ENCODE peak calls at places on chromosome X, in four cellular contexts. L is esophagus squamous epithelium, X is suprapubic skin, M is COLO829. B is an unnamed sample.

GRCh38 chrX:1466232-1466661 is 13.5 kb upstream of the ASMTL start:
- DNase-seq in M (no peak), X (peak; percentile 71), L (no peak), B (no peak)

GRCh38 chrX:110403839-110404238 is 45.2 kb downstream of the RTL9 start:
- DNase-seq in M (no peak), X (no peak), L (no peak), B (no peak)

GRCh38 chrX:120020305-120020704 is 57.2 kb downstream of the RHOXF2B start:
- DNase-seq in X (no peak), L (no peak), M (no peak), B (no peak)

GRCh38 chrX:38275615-38276014 is 51.7 kb downstream of the RPGR start:
- DNase-seq in X (no peak), M (no peak), L (no peak), B (no peak)

GRCh38 chrX:106726485-106727437 is at the start of gene RNF128:
- DNase-seq in M (no peak), X (no peak), L (no peak), B (no peak)

GRCh38 chrX:106862972-106863688 is 40.0 kb downstream of the RIPPLY1 start:
- DNase-seq in X (no peak), M (peak; percentile 2), L (no peak), B (no peak)

GRCh38 chrX:115949900-115950822 is 220.4 kb upstream of the AGTR2 start:
- DNase-seq in X (no peak), M (no peak), L (no peak), B (no peak)

GRCh38 chrX:1407035-1407434 is 15.1 kb upstream of the SLC25A6 start:
- DNase-seq in M (no peak), X (peak; percentile 2), L (no peak), B (no peak)

GRCh38 chrX:123648028-123648810 is 84.6 kb downstream of the THOC2 start:
- DNase-seq in X (no peak), L (no peak), M (no peak), B (no peak)

GRCh38 chrX:52380993-52381392 is 12.2 kb downstream of the XAGE2 start:
- DNase-seq in M (no peak), X (no peak), L (no peak), B (no peak)

GRCh38 chrX:134640914-134641313 is 17.4 kb downstream of the PLAC1 start:
- DNase-seq in L (no peak), X (no peak), M (no peak), B (no peak)

GRCh38 chrX:8653956-8654355 is 78.0 kb downstream of the ANOS1 start:
- DNase-seq in M (no peak), X (no peak), L (no peak), B (no peak)

GRCh38 chrX:132776486-132777210 is 181.8 kb downstream of the HS6ST2 start:
- DNase-seq in M (no peak), L (no peak), X (no peak), B (no peak)

GRCh38 chrX:125205918-125206665 is 113.6 kb upstream of the TEX13C start:
- DNase-seq in L (no peak), X (no peak), M (peak; percentile 6), B (no peak)

GRCh38 chrX:47283015-47283771 is 50.4 kb downstream of the USP11 start:
- DNase-seq in L (no peak), X (no peak), M (peak; percentile 62), B (no peak)

GRCh38 chrX:103687073-103687695 is 685 bp upstream of the MORF4L2 start:
- DNase-seq in L (peak; percentile 40), M (peak; percentile 66), X (peak; percentile 91), B (peak; percentile 93)

GRCh38 chrX:118167361-118167760 is 50.8 kb upstream of the KLHL13 start:
- DNase-seq in M (no peak), X (no peak), L (no peak), B (no peak)

GRCh38 chrX:121746105-121746504 is 698.7 kb downstream of the GLUD2 start:
- DNase-seq in X (no peak), L (no peak), M (no peak), B (no peak)

GRCh38 chrX:69070949-69071650 is 94.2 kb downstream of the PJA1 start:
- DNase-seq in X (peak; percentile 68), M (no peak), L (no peak), B (peak; percentile 87)

GRCh38 chrX:41085883-41086626 is 810 bp downstream of the USP9X start:
- DNase-seq in L (no peak), X (peak; percentile 80), M (no peak), B (peak; percentile 84)

GRCh38 chrX:11241720-11242119 is 51.5 kb upstream of the AMELX start:
- DNase-seq in L (no peak), M (no peak), X (no peak), B (no peak)

GRCh38 chrX:21738145-21738949 is 19.6 kb downstream of the SMPX start:
- DNase-seq in M (no peak), L (no peak), X (no peak), B (no peak)

GRCh38 chrX:4240541-4241194 is 527.2 kb upstream of the PRKX start:
- DNase-seq in X (no peak), M (peak; percentile 1), L (no peak), B (no peak)

GRCh38 chrX:140274761-140275525 is 229.9 kb downstream of the SOX3 start:
- DNase-seq in L (no peak), M (no peak), X (no peak), B (no peak)

GRCh38 chrX:136880003-136880451 is 498 bp downstream of the RBMX start:
- DNase-seq in L (no peak), X (no peak), M (no peak), B (no peak)

GRCh38 chrX:69615779-69616519 is at the start of gene EDA:
- DNase-seq in M (peak; percentile 55), L (peak; percentile 1), X (peak; percentile 80), B (peak; percentile 85)

GRCh38 chrX:141468940-141469339 is 115.6 kb downstream of the SPANXA1 start:
- DNase-seq in X (no peak), M (no peak), L (no peak), B (no peak)

GRCh38 chrX:30373951-30374350 is 64.8 kb upstream of the NR0B1 start:
- DNase-seq in X (no peak), M (no peak), L (no peak), B (no peak)

GRCh38 chrX:39309018-39309620 is 507.9 kb downstream of the MID1IP1 start:
- DNase-seq in M (peak; percentile 58), X (no peak), L (no peak), B (no peak)